ENCODE peak calls at places on chromosomes 12 and 14, in six cellular contexts. G is WTC11; H is stimulated activated CD8-positive, alpha-beta memory T cell treated with anti-CD3 and anti-CD28 coated beads, Interleukin-7, amount 100 ng/mL, for 1 hour; E is stimulated activated CD4-positive, alpha-beta T cell treated with anti-CD3 and anti-CD28 coated beads, TNF-alpha, amount 100 ng/mL, for 1 hour; Z is LoVo; V is NCI-H1092. Y is an unnamed sample.

GRCh38 chr12:48813464-48814312 is 4.6 kb upstream of the CACNB3 start:
- DNase-seq in G (peak), H (no peak), E (no peak), Z (no peak), V (no peak), Y (no peak)

GRCh38 chr12:122395319-122395718 is 27.1 kb downstream of the CLIP1 start:
- DNase-seq in G (no peak), H (no peak), E (no peak), Z (no peak), V (no peak), Y (no peak)

GRCh38 chr12:32737715-32738114 is 18.0 kb downstream of the YARS2 start:
- DNase-seq in G (no peak), H (no peak), E (no peak), Z (no peak), V (no peak), Y (no peak)

GRCh38 chr14:92698393-92698792 is 50.0 kb downstream of the LGMN start:
- DNase-seq in G (no peak), H (no peak), E (no peak), Z (no peak), V (no peak), Y (no peak)

GRCh38 chr12:94326727-94327126 is 132.9 kb downstream of the CEP83 start:
- DNase-seq in G (no peak), H (no peak), E (no peak), Z (no peak), V (no peak), Y (no peak)

GRCh38 chr14:93100098-93100497 is 15.6 kb downstream of the ITPK1 start:
- DNase-seq in G (no peak), H (no peak), E (no peak), Z (no peak), V (no peak), Y (no peak)

GRCh38 chr14:31449971-31450610 is 7.2 kb downstream of the DTD2 start:
- DNase-seq in G (no peak), H (no peak), E (no peak), Z (no peak), V (no peak), Y (no peak)

GRCh38 chr12:64181504-64182291 is 40.4 kb downstream of the KICS2 start:
- DNase-seq in G (peak), H (no peak), E (no peak), Z (peak), V (no peak), Y (peak)

GRCh38 chr12:54704187-54704586 is 56.0 kb upstream of the DCD start:
- DNase-seq in G (no peak), H (no peak), E (no peak), Z (no peak), V (no peak), Y (no peak)

GRCh38 chr14:100690672-100691071 is 36.0 kb upstream of the DLK1 start:
- DNase-seq in G (no peak), H (no peak), E (no peak), Z (no peak), V (no peak), Y (no peak)

GRCh38 chr12:43880547-43880946 is 44.7 kb downstream of the TMEM117 start:
- DNase-seq in G (no peak), H (no peak), E (no peak), Z (no peak), V (no peak), Y (no peak)

GRCh38 chr12:54416908-54417603 is 2.0 kb downstream of the ITGA5 start:
- DNase-seq in G (no peak), H (no peak), E (no peak), Z (no peak), V (no peak), Y (no peak)

GRCh38 chr12:24948452-24948815 is 467 bp downstream of the BCAT1 start:
- DNase-seq in G (no peak), H (no peak), E (peak), Z (no peak), V (no peak), Y (peak)

GRCh38 chr12:25366159-25366558 is 115.4 kb upstream of the KRAS start:
- DNase-seq in G (no peak), H (no peak), E (no peak), Z (no peak), V (no peak), Y (no peak)

GRCh38 chr14:104881369-104881979 is 16.4 kb downstream of the CEP170B start:
- DNase-seq in G (no peak), H (no peak), E (no peak), Z (no peak), V (peak), Y (no peak)

GRCh38 chr12:119870462-119870861 is 6.7 kb downstream of the CIT start:
- DNase-seq in G (no peak), H (no peak), E (no peak), Z (no peak), V (no peak), Y (no peak)

GRCh38 chr14:99267871-99268775 is 3.9 kb downstream of the BCL11B start:
- DNase-seq in G (no peak), H (no peak), E (no peak), Z (no peak), V (no peak), Y (no peak)

GRCh38 chr14:76918751-76919421 is 92.7 kb downstream of the LRRC74A start:
- DNase-seq in G (peak), H (no peak), E (no peak), Z (peak), V (peak), Y (no peak)

GRCh38 chr12:14157129-14157747 is 175.8 kb upstream of the GRIN2B start:
- DNase-seq in G (no peak), H (no peak), E (no peak), Z (no peak), V (no peak), Y (no peak)

GRCh38 chr12:66199141-66199540 is 10.1 kb downstream of the IRAK3 start:
- DNase-seq in G (no peak), H (no peak), E (no peak), Z (no peak), V (no peak), Y (no peak)

GRCh38 chr12:84243686-84244085 is 668.9 kb downstream of the SLC6A15 start:
- DNase-seq in G (no peak), H (no peak), E (no peak), Z (no peak), V (no peak), Y (no peak)

GRCh38 chr12:110180591-110181005 is 56.4 kb downstream of the IFT81 start:
- DNase-seq in G (no peak), H (no peak), E (no peak), Z (no peak), V (no peak), Y (no peak)

GRCh38 chr12:69661386-69661785 is 37.7 kb downstream of the BEST3 start:
- DNase-seq in G (no peak), H (no peak), E (no peak), Z (no peak), V (no peak), Y (no peak)

GRCh38 chr14:22249775-22250174 is 339.2 kb downstream of the DAD1 start:
- DNase-seq in G (no peak), H (no peak), E (no peak), Z (no peak), V (no peak), Y (no peak)

GRCh38 chr14:90305176-90305601 is 26.6 kb downstream of the NRDE2 start:
- DNase-seq in G (no peak), H (no peak), E (no peak), Z (no peak), V (peak), Y (no peak)

Y was measured in neuronal stem cell.